ENCODE peak calls at places on chromosomes 12 and 14, in nine cellular contexts. Y is endodermal cell, O is lung, P is iPS DF 6.9, R is cardiac muscle cell, V is OCI-LY7, D is IMR-90, X is DND-41, N is HCT116. E is an unnamed sample. For H3K4me1, the result is how much of the 10 kb centered on the place peaks cover.

GRCh38 chr12:43066471-43066870 is 476.9 kb upstream of the PRICKLE1 start:
- DNase-seq in Y (no peak), O (no peak), P (no peak), R (no peak), V (no peak), D (no peak), X (no peak), N (no peak), E (peak)

GRCh38 chr12:78181544-78182162 is 351.0 kb downstream of the NAV3 start:
- DNase-seq in Y (peak), O (no peak), P (peak), R (peak), V (peak), D (peak), X (no peak), N (no peak), E (no peak)

GRCh38 chr12:119236372-119236771 is 57.6 kb downstream of the HSPB8 start:
- DNase-seq in Y (no peak), O (no peak), P (no peak), R (no peak), V (no peak), D (no peak), X (no peak), N (no peak), E (no peak)

GRCh38 chr14:70771781-70772212 is 37.5 kb downstream of the MAP3K9 start:
- DNase-seq in Y (peak), O (no peak), P (peak), R (no peak), V (no peak), D (no peak), X (no peak), N (no peak), E (no peak)

GRCh38 chr12:77645966-77646598 is 184.6 kb upstream of the NAV3 start:
- DNase-seq in Y (peak), O (no peak), P (peak), R (no peak), V (peak), D (no peak), X (no peak), N (no peak), E (no peak)

GRCh38 chr14:91281346-91281745 is 36.8 kb upstream of the GPR68 start:
- DNase-seq in Y (no peak), O (no peak), P (no peak), R (no peak), V (no peak), D (peak), X (no peak), N (no peak), E (no peak)

GRCh38 chr14:88247228-88247627 is 75.8 kb downstream of the KCNK10 start:
- DNase-seq in Y (no peak), O (no peak), P (no peak), R (no peak), V (no peak), D (no peak), X (no peak), N (no peak), E (no peak)

GRCh38 chr12:94025730-94026129 is 122.6 kb upstream of the PLXNC1 start:
- DNase-seq in Y (no peak), O (no peak), P (no peak), R (no peak), V (no peak), D (no peak), X (no peak), N (no peak), E (no peak)

GRCh38 chr12:94982456-94982855 is 21.0 kb downstream of the NDUFA12 start:
- DNase-seq in Y (no peak), O (no peak), P (no peak), R (no peak), V (no peak), D (no peak), X (no peak), N (no peak), E (no peak)

GRCh38 chr12:102388469-102388868 is 91.9 kb downstream of the IGF1 start:
- DNase-seq in Y (no peak), O (no peak), P (no peak), R (no peak), V (no peak), D (peak), X (no peak), N (no peak), E (no peak)

GRCh38 chr12:116012757-116013156 is 264.7 kb downstream of the MED13L start:
- DNase-seq in Y (no peak), O (no peak), P (no peak), R (no peak), V (no peak), D (no peak), X (no peak), N (no peak), E (no peak)

GRCh38 chr14:56212541-56212940 is 94.3 kb downstream of the PELI2 start:
- DNase-seq in Y (no peak), O (no peak), P (no peak), R (peak), V (no peak), D (no peak), X (peak), N (no peak), E (no peak)

GRCh38 chr12:95326450-95326849 is 108.8 kb downstream of the VEZT start:
- DNase-seq in Y (no peak), O (no peak), P (no peak), R (no peak), V (no peak), D (peak), X (no peak), N (no peak), E (no peak)

GRCh38 chr12:130041983-130042812 is 120.1 kb upstream of the FZD10 start:
- DNase-seq in Y (peak), O (peak), P (no peak), R (peak), V (no peak), D (no peak), X (peak), N (no peak), E (no peak)

GRCh38 chr12:89980236-89980635 is 271.6 kb upstream of the ATP2B1 start:
- DNase-seq in Y (no peak), O (no peak), P (no peak), R (no peak), V (no peak), D (peak), X (no peak), N (no peak), E (no peak)

GRCh38 chr12:13816394-13816793 is 165.0 kb downstream of the GRIN2B start:
- DNase-seq in Y (no peak), O (no peak), P (no peak), R (peak), V (no peak), D (no peak), X (no peak), N (no peak), E (no peak)

GRCh38 chr14:91177073-91177796 is 63.4 kb downstream of the DGLUCY start:
- DNase-seq in Y (peak), O (peak), P (peak), R (peak), V (peak), D (peak), X (peak), N (peak), E (peak)

GRCh38 chr14:68780358-68781160 is 12.3 kb downstream of the ZFP36L1 start:
- DNase-seq in Y (peak), O (peak), P (no peak), R (no peak), V (peak), D (peak), X (peak), N (no peak), E (no peak)

GRCh38 chr12:47035459-47035858 is 44.0 kb upstream of the PCED1B start:
- DNase-seq in Y (no peak), O (no peak), P (no peak), R (no peak), V (no peak), D (no peak), X (no peak), N (no peak), E (no peak)

GRCh38 chr14:105847400-105847799 is 321.0 kb downstream of the TMEM121 start:
- DNase-seq in Y (peak), O (no peak), P (no peak), R (no peak), V (no peak), D (no peak), X (no peak), N (no peak), E (no peak)

GRCh38 chr14:70821916-70822705 is 12.8 kb upstream of the MAP3K9 start:
- DNase-seq in Y (peak), O (peak), P (no peak), R (peak), V (no peak), D (peak), X (peak), N (no peak), E (peak)

GRCh38 chr12:67154876-67155275 is 114.3 kb upstream of the CAND1 start:
- DNase-seq in Y (no peak), O (no peak), P (no peak), R (no peak), V (no peak), D (no peak), X (no peak), N (no peak), E (no peak)

GRCh38 chr12:53060721-53061276 is 10.9 kb downstream of the TNS2 start:
- DNase-seq in Y (no peak), O (peak), P (no peak), R (no peak), V (no peak), D (no peak), X (no peak), N (no peak), E (no peak)
- H3K4me1 ChIP-seq in Y (under half), O (under half), P (under half), R (under half), V (under half), D (under half), X (under half), N (under half), E (under half)

GRCh38 chr14:50336428-50336827 is 24.3 kb downstream of the DMAC2L start:
- DNase-seq in Y (no peak), O (no peak), P (no peak), R (no peak), V (no peak), D (no peak), X (no peak), N (no peak), E (no peak)
- H3K4me3 ChIP-seq in Y (no peak), O (no peak), P (no peak), R (no peak), V (no peak), D (no peak), X (no peak), N (no peak), E (no peak)

DNA sequence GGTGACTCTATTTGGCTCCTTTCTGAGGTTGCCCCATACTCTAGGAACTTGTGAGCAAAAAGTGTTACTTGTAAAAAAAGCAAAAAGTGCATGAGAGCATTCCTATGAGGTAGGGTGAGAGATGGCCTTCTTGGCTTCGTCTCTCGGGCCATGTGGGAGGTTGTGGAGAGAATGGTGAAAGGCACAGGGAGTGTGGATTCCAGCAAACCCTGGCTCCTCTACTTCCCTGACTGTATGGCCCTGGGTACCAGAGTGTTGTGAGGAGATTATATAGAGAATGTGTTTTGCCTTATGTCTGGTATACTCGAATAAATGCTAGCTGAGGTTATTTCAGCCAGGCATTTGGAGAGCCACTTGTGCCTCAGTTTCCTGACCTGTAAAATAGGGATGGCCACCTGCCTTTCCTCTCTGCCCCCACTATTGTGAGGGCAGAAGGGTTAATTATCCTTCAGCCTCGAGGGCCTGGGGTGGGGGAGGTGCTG is 11.0 kb downstream of the PLEKHG3 start:
- DNase-seq in Y (peak), O (no peak), P (no peak), R (no peak), V (no peak), D (no peak), X (no peak), N (no peak), E (no peak)
- H3K4me1 ChIP-seq in Y (under half), O (under half), P (under half), R (under half), V (under half), D (under half), X (under half), N (half or more), E (under half)

DNA sequence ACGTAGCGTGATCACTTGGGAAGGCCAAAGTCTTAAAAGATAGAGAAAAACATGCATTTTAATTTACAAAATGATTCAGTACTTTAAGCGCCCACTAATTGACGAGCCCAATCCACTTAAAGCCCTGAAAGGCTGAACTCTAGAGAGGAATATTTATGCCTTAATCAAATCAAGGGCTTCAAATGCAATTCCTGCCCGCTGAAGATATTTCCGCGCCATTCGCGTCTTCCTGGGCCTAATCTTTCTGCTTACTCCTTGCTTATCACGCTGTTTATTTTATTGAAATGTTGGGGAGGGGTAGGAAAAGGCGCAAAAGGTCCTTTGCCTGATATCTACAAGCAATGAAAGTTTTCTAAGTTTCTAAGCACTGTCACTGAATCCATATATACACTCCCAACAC is 4.0 kb downstream of the TBX3 start:
- DNase-seq in Y (peak), O (no peak), P (no peak), R (no peak), V (no peak), D (no peak), X (no peak), N (no peak), E (no peak)
- H3K4me3 ChIP-seq in Y (peak), O (peak), P (no peak), R (peak), V (no peak), D (peak), X (no peak), N (no peak), E (no peak)

DNA sequence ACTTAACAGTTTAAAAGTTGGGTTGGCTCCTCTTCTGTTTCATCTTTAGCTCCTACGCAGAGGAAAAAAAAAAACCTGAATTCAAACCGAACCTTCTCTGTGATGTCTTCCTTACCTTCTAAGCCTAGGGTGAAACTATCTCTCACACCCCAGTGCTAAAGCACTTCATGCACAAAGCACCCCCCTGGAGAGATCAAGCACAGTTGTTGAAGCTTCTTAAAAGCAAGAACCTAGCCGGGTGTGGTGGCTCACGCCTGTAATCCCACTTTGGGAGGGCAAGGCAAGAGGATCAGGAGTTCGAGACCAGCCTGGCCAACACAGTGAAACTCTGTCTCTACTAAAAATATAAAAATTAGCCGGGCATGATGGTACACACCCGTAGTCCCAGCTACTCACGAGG is 37.5 kb downstream of the CORO1C start:
- DNase-seq in Y (peak), O (no peak), P (no peak), R (no peak), V (no peak), D (no peak), X (no peak), N (no peak), E (no peak)
- H3K4me1 ChIP-seq in Y (under half), O (under half), P (under half), R (under half), V (under half), D (under half), X (half or more), N (under half), E (half or more)

GRCh38 chr14:99268776-99269510 is 3.1 kb downstream of the BCL11B start:
- DNase-seq in Y (peak), O (no peak), P (no peak), R (no peak), V (no peak), D (no peak), X (no peak), N (no peak), E (no peak)
- H3K4me3 ChIP-seq in Y (peak), O (no peak), P (peak), R (peak), V (no peak), D (no peak), X (peak), N (no peak), E (peak)

GRCh38 chr12:6326316-6326959 is 15.4 kb downstream of the TNFRSF1A start:
- DNase-seq in Y (peak), O (no peak), P (no peak), R (peak), V (peak), D (peak), X (peak), N (no peak), E (peak)
- H3K4me1 ChIP-seq in Y (under half), O (under half), P (under half), R (under half), V (under half), D (under half), X (under half), N (under half), E (under half)

GRCh38 chr14:33914676-33915516 is 36.0 kb downstream of the EGLN3 start:
- DNase-seq in Y (peak), O (no peak), P (no peak), R (no peak), V (no peak), D (peak), X (no peak), N (peak), E (no peak)
- H3K4me3 ChIP-seq in Y (no peak), O (no peak), P (no peak), R (no peak), V (no peak), D (no peak), X (no peak), N (no peak), E (no peak)

GRCh38 chr14:60655898-60656754 is 6.8 kb upstream of the SIX1 start:
- DNase-seq in Y (peak), O (no peak), P (no peak), R (no peak), V (no peak), D (peak), X (no peak), N (no peak), E (no peak)
- H3K4me1 ChIP-seq in Y (under half), O (under half), P (under half), R (under half), V (under half), D (under half), X (under half), N (under half), E (under half)